ENCODE peak calls at places on chromosomes 2 and 18, in four cellular contexts. L, M, I and B are unnamed samples.

GRCh38 chr2:27174638-27175037 is 25.8 kb downstream of the TCF23 start:
- DNase-seq in L (no peak), M (no peak), I (peak; percentile 53), B (no peak)

GRCh38 chr18:31577195-31577594 is 14.5 kb upstream of the TTR start:
- DNase-seq in I (no peak), M (no peak), L (no peak), B (no peak)

GRCh38 chr2:105595536-105595935 is 149.2 kb upstream of the NCK2 start:
- DNase-seq in M (no peak), L (no peak), I (peak; percentile 63), B (no peak)

GRCh38 chr2:54549912-54550518 is 93.9 kb downstream of the SPTBN1 start:
- DNase-seq in M (no peak), I (no peak), L (no peak), B (no peak)

GRCh38 chr2:54063967-54064535 is 51.4 kb upstream of the ACYP2 start:
- DNase-seq in I (no peak), M (no peak), L (no peak), B (no peak)

GRCh38 chr2:240187989-240188590 is 47.6 kb upstream of the OTOS start:
- DNase-seq in I (no peak), M (no peak), L (no peak), B (no peak)

GRCh38 chr2:224951723-224952481 is 90.4 kb downstream of the DOCK10 start:
- DNase-seq in M (no peak), L (no peak), I (no peak), B (no peak)

GRCh38 chr2:216535454-216535995 is 36.9 kb downstream of the RPL37A start:
- DNase-seq in L (peak; percentile 93), I (peak; percentile 51), M (peak; percentile 91), B (no peak)

GRCh38 chr2:109382236-109382930 is 231.4 kb downstream of the SEPTIN10 start:
- DNase-seq in M (no peak), L (no peak), I (no peak), B (no peak)

GRCh38 chr18:77765468-77765867 is 515.8 kb downstream of the GALR1 start:
- DNase-seq in I (peak; percentile 51), L (peak; percentile 16), M (peak; percentile 3), B (peak; percentile 30)

GRCh38 chr2:70656421-70657010 is 102.9 kb upstream of the TGFA start:
- DNase-seq in L (no peak), I (no peak), M (no peak), B (no peak)

GRCh38 chr18:55400590-55401274 is 187.3 kb downstream of the TCF4 start:
- DNase-seq in L (peak; percentile 48), M (peak; percentile 63), I (no peak), B (no peak)

GRCh38 chr2:206422493-206422892 is 20.8 kb upstream of the ADAM23 start:
- DNase-seq in I (no peak), L (no peak), M (no peak), B (no peak)

GRCh38 chr2:207330912-207331311 is 165.2 kb upstream of the KLF7 start:
- DNase-seq in M (peak; percentile 25), I (peak; percentile 76), L (peak; percentile 99), B (no peak)